ENCODE peak calls at places on chromosomes 5 and 9, in nine cellular contexts. O is colonic mucosa, G is epithelial cell of esophagus, H is GM20000, P is heart right ventricle, R is OCI-LY7, N is Peyer's patch, I is cardiac fibroblast, J is stomach. X is an unnamed sample.

GRCh38 chr5:96734871-96735325 is 72.7 kb downstream of the CAST start:
- DNase-seq in O (no peak), G (peak), H (no peak), P (no peak), R (peak), N (no peak), I (peak), J (no peak), X (no peak)

GRCh38 chr5:168162464-168162863 is 129.0 kb upstream of the WWC1 start:
- DNase-seq in O (no peak), G (no peak), H (no peak), P (no peak), R (no peak), N (no peak), I (peak), J (no peak), X (no peak)

GRCh38 chr9:110700953-110701352 is 32.4 kb downstream of the MUSK start:
- DNase-seq in O (no peak), G (peak), H (no peak), P (no peak), R (no peak), N (no peak), I (peak), J (no peak), X (no peak)

GRCh38 chr5:151264113-151264512 is 11.1 kb downstream of the GM2A start:
- DNase-seq in O (no peak), G (peak), H (no peak), P (no peak), R (no peak), N (no peak), I (peak), J (no peak), X (no peak)

GRCh38 chr5:40477856-40478546 is 201.7 kb upstream of the PTGER4 start:
- DNase-seq in O (no peak), G (peak), H (no peak), P (no peak), R (no peak), N (no peak), I (peak), J (no peak), X (no peak)

GRCh38 chr5:151708126-151708525 is 21.4 kb upstream of the SPARC start:
- DNase-seq in O (peak), G (no peak), H (no peak), P (no peak), R (no peak), N (no peak), I (no peak), J (no peak), X (no peak)

GRCh38 chr5:175861337-175862130 is 9.8 kb upstream of the CPLX2 start:
- DNase-seq in O (no peak), G (no peak), H (no peak), P (no peak), R (no peak), N (no peak), I (no peak), J (no peak), X (no peak)

GRCh38 chr5:94240616-94241287 is 377.7 kb downstream of the KIAA0825 start:
- DNase-seq in O (no peak), G (no peak), H (no peak), P (no peak), R (no peak), N (no peak), I (peak), J (no peak), X (no peak)

GRCh38 chr5:22431406-22431805 is 421.7 kb downstream of the CDH12 start:
- DNase-seq in O (no peak), G (peak), H (no peak), P (no peak), R (no peak), N (no peak), I (peak), J (no peak), X (no peak)

GRCh38 chr5:154378134-154378533 is 67.7 kb upstream of the SAP30L start:
- DNase-seq in O (no peak), G (no peak), H (no peak), P (no peak), R (no peak), N (no peak), I (no peak), J (no peak), X (no peak)

GRCh38 chr5:5767286-5767928 is 344.9 kb downstream of the ICE1 start:
- DNase-seq in O (no peak), G (no peak), H (no peak), P (peak), R (no peak), N (no peak), I (no peak), J (peak), X (no peak)

GRCh38 chr9:109331353-109331752 is 10.5 kb upstream of the EPB41L4B start:
- DNase-seq in O (peak), G (peak), H (no peak), P (peak), R (no peak), N (peak), I (peak), J (peak), X (no peak)

GRCh38 chr5:174180639-174181038 is 135.1 kb downstream of the NSG2 start:
- DNase-seq in O (no peak), G (no peak), H (no peak), P (no peak), R (no peak), N (no peak), I (no peak), J (no peak), X (no peak)

GRCh38 chr5:74686962-74687751 is 2.1 kb downstream of the HEXB start:
- DNase-seq in O (no peak), G (no peak), H (no peak), P (no peak), R (no peak), N (no peak), I (no peak), J (no peak), X (no peak)

GRCh38 chr9:29039258-29039657 is 1466.0 kb upstream of the C9orf72 start:
- DNase-seq in O (no peak), G (peak), H (no peak), P (no peak), R (no peak), N (no peak), I (peak), J (no peak), X (no peak)

GRCh38 chr5:176740131-176740701 is 70.1 kb upstream of the UNC5A start:
- DNase-seq in O (peak), G (no peak), H (no peak), P (no peak), R (no peak), N (no peak), I (no peak), J (peak), X (peak)

GRCh38 chr5:113487411-113487778 is 858 bp downstream of the MCC start:
- DNase-seq in O (no peak), G (peak), H (no peak), P (no peak), R (no peak), N (no peak), I (peak), J (no peak), X (no peak)

GRCh38 chr9:106613250-106613737 is 249.7 kb upstream of the ZNF462 start:
- DNase-seq in O (peak), G (no peak), H (no peak), P (peak), R (no peak), N (peak), I (no peak), J (peak), X (no peak)

GRCh38 chr5:107743357-107744000 is 72.7 kb upstream of the EFNA5 start:
- DNase-seq in O (no peak), G (peak), H (no peak), P (no peak), R (no peak), N (no peak), I (peak), J (no peak), X (no peak)

GRCh38 chr9:38344566-38345324 is 47.8 kb upstream of the ALDH1B1 start:
- DNase-seq in O (no peak), G (no peak), H (no peak), P (no peak), R (no peak), N (no peak), I (no peak), J (no peak), X (peak)

GRCh38 chr5:159890141-159890540 is 26.1 kb upstream of the ADRA1B start:
- DNase-seq in O (no peak), G (no peak), H (no peak), P (no peak), R (no peak), N (no peak), I (no peak), J (no peak), X (no peak)

GRCh38 chr5:159884917-159885620 is 31.2 kb upstream of the ADRA1B start:
- DNase-seq in O (no peak), G (peak), H (no peak), P (no peak), R (no peak), N (no peak), I (no peak), J (no peak), X (no peak)

GRCh38 chr5:159886312-159886711 is 30.0 kb upstream of the ADRA1B start:
- DNase-seq in O (no peak), G (no peak), H (no peak), P (no peak), R (no peak), N (no peak), I (no peak), J (no peak), X (no peak)

GRCh38 chr5:159883522-159883950 is 32.7 kb upstream of the ADRA1B start:
- DNase-seq in O (no peak), G (peak), H (no peak), P (no peak), R (no peak), N (no peak), I (peak), J (no peak), X (no peak)

DNA sequence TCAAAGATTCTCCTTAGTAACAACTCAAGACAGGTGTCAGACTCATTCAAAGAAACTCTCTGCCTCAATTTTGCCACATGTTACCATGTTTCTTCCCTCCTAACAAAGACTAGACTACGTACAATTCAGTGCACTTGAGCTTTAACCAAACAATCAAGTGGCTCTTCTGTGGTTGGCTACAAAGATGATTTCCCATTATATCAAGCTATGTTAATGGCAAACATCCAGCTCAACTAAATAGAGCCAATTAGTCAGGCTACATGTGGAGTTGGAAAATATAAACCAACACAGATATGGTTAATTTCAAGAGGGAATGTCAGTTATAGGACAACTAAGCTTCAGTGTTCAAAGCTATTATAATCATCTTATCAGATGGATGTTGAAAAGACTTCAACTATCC is 29.2 kb upstream of the ADRA1B start:
- DNase-seq in O (no peak), G (no peak), H (no peak), P (no peak), R (no peak), N (no peak), I (no peak), J (no peak), X (no peak)
- TF ChIP-seq CTCF in O (no peak), G (no peak), H (no peak), P (no peak), R (no peak), N (no peak), I (no peak), J (no peak), X (no peak)

GRCh38 chr9:129550199-129550839 is 70.6 kb downstream of the C9orf50 start:
- DNase-seq in O (peak), G (peak), H (peak), P (peak), R (no peak), N (peak), I (peak), J (peak), X (peak)
- TF ChIP-seq CTCF in O (no peak), G (no peak), H (no peak), P (no peak), R (no peak), N (no peak), I (no peak), J (no peak), X (no peak)

GRCh38 chr5:143573568-143574170 is 170.2 kb upstream of the NR3C1 start:
- DNase-seq in O (no peak), G (no peak), H (no peak), P (no peak), R (peak), N (no peak), I (no peak), J (no peak), X (no peak)
- TF ChIP-seq CTCF in O (no peak), G (no peak), H (no peak), P (no peak), R (no peak), N (no peak), I (no peak), J (no peak), X (no peak)

DNA sequence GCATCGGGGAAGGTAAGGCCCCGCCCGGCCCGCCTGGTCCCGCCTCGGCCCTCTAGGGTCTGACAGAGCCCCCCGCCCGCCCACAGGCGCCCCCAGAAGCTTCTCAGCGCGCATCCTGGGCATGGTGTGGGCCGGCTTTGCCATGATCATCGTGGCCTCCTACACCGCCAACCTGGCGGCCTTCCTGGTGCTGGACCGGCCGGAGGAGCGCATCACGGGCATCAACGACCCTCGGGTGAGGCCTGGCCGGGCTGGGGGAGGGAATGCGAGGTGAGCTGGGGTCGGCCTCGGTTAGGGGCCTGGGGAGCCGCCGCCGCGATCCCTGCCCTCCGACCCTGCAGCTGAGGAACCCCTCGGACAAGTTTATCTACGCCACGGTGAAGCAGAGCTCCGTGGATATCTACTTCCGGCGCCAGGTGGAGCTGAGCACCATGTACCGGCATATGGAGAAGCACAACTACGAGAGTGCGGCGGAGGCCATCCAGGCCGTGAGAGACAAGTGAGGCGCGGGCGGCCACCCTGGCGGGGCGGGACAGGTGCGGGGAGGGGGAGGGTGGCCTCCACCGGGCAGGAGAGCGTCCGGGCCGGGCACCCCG is 7.2 kb downstream of the LRRC26 start:
- DNase-seq in O (peak), G (peak), H (peak), P (no peak), R (no peak), N (peak), I (no peak), J (peak), X (no peak)
- TF ChIP-seq CTCF in O (no peak), G (no peak), H (no peak), P (no peak), R (no peak), N (peak), I (no peak), J (peak), X (no peak)

DNA sequence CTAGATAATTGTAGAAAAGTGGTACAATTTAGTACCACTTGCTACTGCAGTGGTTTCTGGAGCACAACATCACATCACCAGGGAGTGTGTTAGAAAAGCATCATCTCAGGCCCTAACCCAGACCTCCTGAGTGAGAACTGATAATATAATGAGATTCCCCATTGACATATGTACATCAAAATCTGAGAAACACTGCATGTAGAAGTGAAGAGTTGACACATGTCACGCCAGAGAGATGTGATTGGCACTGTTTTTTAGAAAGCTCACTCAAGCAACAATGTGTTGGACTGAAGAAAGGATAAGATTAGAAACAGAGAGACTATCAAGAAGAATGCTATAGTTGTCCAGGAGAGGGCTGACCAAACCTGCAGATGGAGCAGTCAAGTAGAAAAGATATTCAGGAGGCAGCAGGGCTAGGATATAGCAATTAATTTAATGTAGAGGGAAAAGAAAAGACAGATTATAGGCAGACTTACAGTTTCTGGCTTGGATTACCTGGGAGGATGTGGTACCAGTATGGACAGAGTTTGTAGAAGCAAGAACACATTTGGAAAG is 324.4 kb upstream of the ADAMTSL1 start:
- DNase-seq in O (no peak), G (peak), H (no peak), P (no peak), R (no peak), N (no peak), I (peak), J (no peak), X (no peak)
- TF ChIP-seq CTCF in O (no peak), G (peak), H (no peak), P (no peak), R (no peak), N (peak), I (no peak), J (no peak), X (peak)

DNA sequence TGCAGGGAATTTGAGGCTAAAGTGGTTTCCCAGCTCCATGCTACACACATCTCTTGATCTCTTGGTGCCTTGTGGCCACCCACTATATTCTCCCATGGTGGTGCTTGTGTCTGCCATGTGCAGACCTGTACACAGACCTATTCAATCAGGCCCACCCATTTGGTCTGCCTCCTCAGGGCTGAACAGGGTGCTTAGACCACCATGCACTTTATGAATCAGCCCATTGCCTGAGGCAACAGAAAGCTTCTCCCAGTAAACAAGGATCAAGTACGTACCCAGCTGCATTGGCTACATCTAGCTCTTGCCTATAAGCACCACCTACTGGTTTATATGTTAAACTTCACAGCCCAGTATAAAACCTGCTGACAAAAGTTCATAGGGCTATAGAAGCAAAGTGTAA is 664.3 kb upstream of the EDIL3 start:
- DNase-seq in O (no peak), G (peak), H (no peak), P (no peak), R (no peak), N (no peak), I (peak), J (no peak), X (no peak)
- TF ChIP-seq CTCF in O (no peak), G (peak), H (no peak), P (no peak), R (peak), N (no peak), I (peak), J (no peak), X (peak)